ENCODE peak calls at places on chromosomes 6 and 20, in ten cellular contexts. H is substantia nigra; G is AG09319; I is left ventricle myocardium inferior; B is ovary; V is activated T-cell treated with anti-CD3 and anti-CD28 coated beads, Interleukin-2, amount 50 U/mL, for 4 hours; E is effector CD4-positive, alpha-beta T cell; A is ACHN; T is ascending aorta; P is hippocampal formation. Z is an unnamed sample.

GRCh38 chr6:133764813-133765208 is 124.1 kb upstream of the TCF21 start:
- DNase-seq in H (no peak), G (no peak), I (no peak), B (no peak), V (no peak), E (no peak), A (no peak), T (no peak), P (no peak), Z (no peak)

GRCh38 chr20:19974621-19975435 is 42.3 kb upstream of the NAA20 start:
- DNase-seq in H (peak), G (peak), I (peak), B (peak), V (no peak), E (no peak), A (peak), T (peak), P (peak), Z (peak)

GRCh38 chr6:111745186-111745585 is 128.1 kb downstream of the FYN start:
- DNase-seq in H (no peak), G (no peak), I (no peak), B (no peak), V (no peak), E (no peak), A (no peak), T (no peak), P (no peak), Z (no peak)

GRCh38 chr6:41449399-41450245 is 96.6 kb upstream of the FOXP4 start:
- DNase-seq in H (no peak), G (peak), I (no peak), B (peak), V (no peak), E (no peak), A (no peak), T (no peak), P (no peak), Z (peak)

GRCh38 chr6:170372380-170373325 is 66.1 kb downstream of the FAM120B start:
- DNase-seq in H (no peak), G (no peak), I (no peak), B (no peak), V (no peak), E (no peak), A (no peak), T (no peak), P (no peak), Z (no peak)

GRCh38 chr6:70108230-70108629 is 194.7 kb downstream of the COL9A1 start:
- DNase-seq in H (no peak), G (no peak), I (no peak), B (no peak), V (no peak), E (no peak), A (peak), T (no peak), P (no peak), Z (no peak)

GRCh38 chr20:5001174-5002076 is at the start of gene SLC23A2:
- DNase-seq in H (no peak), G (no peak), I (peak), B (peak), V (peak), E (peak), A (peak), T (no peak), P (peak), Z (peak)

GRCh38 chr6:6682225-6682624 is 93.7 kb downstream of the LY86 start:
- DNase-seq in H (no peak), G (no peak), I (no peak), B (no peak), V (no peak), E (no peak), A (no peak), T (no peak), P (no peak), Z (no peak)

GRCh38 chr6:153084393-153084792 is 46.7 kb downstream of the RGS17 start:
- DNase-seq in H (no peak), G (no peak), I (no peak), B (no peak), V (no peak), E (no peak), A (no peak), T (no peak), P (no peak), Z (no peak)

GRCh38 chr20:24469116-24470030 is at the start of gene SYNDIG1:
- DNase-seq in H (peak), G (no peak), I (peak), B (no peak), V (no peak), E (no peak), A (no peak), T (no peak), P (peak), Z (peak)

GRCh38 chr6:84082693-84083265 is 49.2 kb downstream of the MRAP2 start:
- DNase-seq in H (no peak), G (no peak), I (no peak), B (no peak), V (no peak), E (no peak), A (no peak), T (no peak), P (no peak), Z (no peak)

GRCh38 chr6:77561768-77562314 is 91.0 kb upstream of the MEI4 start:
- DNase-seq in H (no peak), G (no peak), I (no peak), B (no peak), V (no peak), E (no peak), A (no peak), T (no peak), P (no peak), Z (no peak)

GRCh38 chr6:109595998-109596397 is 95.0 kb downstream of the AK9 start:
- DNase-seq in H (no peak), G (no peak), I (no peak), B (no peak), V (no peak), E (no peak), A (peak), T (no peak), P (no peak), Z (no peak)

GRCh38 chr6:163264662-163265035 is 149.9 kb upstream of the QKI start:
- DNase-seq in H (no peak), G (no peak), I (no peak), B (no peak), V (no peak), E (no peak), A (no peak), T (no peak), P (no peak), Z (no peak)

GRCh38 chr20:39660965-39661364 is 698.8 kb downstream of the DHX35 start:
- DNase-seq in H (no peak), G (no peak), I (no peak), B (no peak), V (no peak), E (no peak), A (no peak), T (no peak), P (no peak), Z (no peak)

GRCh38 chr6:22929228-22929627 is 359.9 kb downstream of the HDGFL1 start:
- DNase-seq in H (no peak), G (no peak), I (no peak), B (no peak), V (no peak), E (no peak), A (no peak), T (no peak), P (no peak), Z (no peak)

GRCh38 chr6:34515473-34516387 is 40.4 kb downstream of the SPDEF start:
- DNase-seq in H (no peak), G (no peak), I (peak), B (no peak), V (no peak), E (no peak), A (no peak), T (no peak), P (no peak), Z (no peak)

GRCh38 chr20:64024141-64024990 is 11.6 kb upstream of the C20orf204 start:
- DNase-seq in H (no peak), G (no peak), I (no peak), B (no peak), V (no peak), E (no peak), A (no peak), T (no peak), P (no peak), Z (no peak)

GRCh38 chr20:60485012-60485760 is 527.0 kb downstream of the CDH26 start:
- DNase-seq in H (no peak), G (no peak), I (no peak), B (no peak), V (no peak), E (no peak), A (no peak), T (no peak), P (no peak), Z (no peak)

GRCh38 chr6:157634566-157634965 is 188.5 kb upstream of the SNX9 start:
- DNase-seq in H (no peak), G (no peak), I (no peak), B (peak), V (no peak), E (no peak), A (no peak), T (no peak), P (no peak), Z (no peak)